ENCODE peak calls at places on chromosomes 3 and 15, in ten cellular contexts. P, H, Z, C, N, M, S, L, V and Q are unnamed samples.

GRCh38 chr15:76340802-76341365 is 4.3 kb downstream of the ISL2 start:
- DNase-seq in P (no peak), H (no peak), Z (no peak), C (no peak), N (no peak), M (peak; percentile 60), S (peak; percentile 27), L (peak; percentile 15), V (no peak), Q (no peak)

GRCh38 chr3:60803812-60804211 is 447.4 kb downstream of the FHIT start:
- DNase-seq in P (no peak), H (no peak), Z (no peak), C (no peak), N (peak; percentile 10), M (no peak), S (no peak), L (no peak), V (no peak), Q (no peak)

GRCh38 chr3:151864423-151865101 is 8.9 kb upstream of the SUCNR1 start:
- DNase-seq in P (no peak), H (no peak), Z (peak; percentile 30), C (peak; percentile 85), N (peak; percentile 41), M (no peak), S (no peak), L (peak; percentile 93), V (peak; percentile 35), Q (no peak)

GRCh38 chr15:83734487-83734886 is 80.6 kb downstream of the ADAMTSL3 start:
- DNase-seq in P (no peak), H (no peak), Z (no peak), C (no peak), N (no peak), M (peak; percentile 24), S (no peak), L (peak; percentile 18), V (no peak), Q (no peak)

GRCh38 chr3:67719333-67719732 is 64.9 kb upstream of the SUCLG2 start:
- DNase-seq in P (no peak), H (no peak), Z (no peak), C (peak; percentile 51), N (no peak), M (no peak), S (no peak), L (peak; percentile 91), V (peak; percentile 15), Q (no peak)

GRCh38 chr15:71627604-71628003 is 182.8 kb upstream of the NR2E3 start:
- DNase-seq in P (no peak), H (no peak), Z (no peak), C (no peak), N (no peak), M (no peak), S (no peak), L (no peak), V (no peak), Q (no peak)

GRCh38 chr15:98844261-98844660 is 163.3 kb downstream of the PGPEP1L start:
- DNase-seq in P (no peak), H (no peak), Z (no peak), C (no peak), N (no peak), M (no peak), S (no peak), L (no peak), V (no peak), Q (no peak)

GRCh38 chr15:70121656-70122297 is 24.1 kb upstream of the TLE3 start:
- DNase-seq in P (no peak), H (peak; percentile 79), Z (peak; percentile 49), C (peak; percentile 80), N (peak; percentile 82), M (peak; percentile 34), S (no peak), L (peak; percentile 49), V (peak; percentile 47), Q (no peak)

GRCh38 chr15:60563066-60563465 is 84.1 kb upstream of the ICE2 start:
- DNase-seq in P (no peak), H (no peak), Z (no peak), C (no peak), N (no peak), M (peak; percentile 15), S (no peak), L (no peak), V (no peak), Q (no peak)

GRCh38 chr15:66789029-66790025 is 87.3 kb downstream of the SMAD6 start:
- DNase-seq in P (no peak), H (peak; percentile 34), Z (peak; percentile 53), C (peak; percentile 81), N (peak; percentile 79), M (peak; percentile 65), S (no peak), L (peak; percentile 66), V (peak; percentile 59), Q (no peak)

GRCh38 chr3:111859974-111860859 is 1.2 kb downstream of the PHLDB2 start:
- DNase-seq in P (peak; percentile 26), H (peak; percentile 92), Z (peak; percentile 86), C (peak; percentile 87), N (peak; percentile 82), M (peak; percentile 81), S (peak; percentile 23), L (peak; percentile 94), V (peak; percentile 65), Q (peak; percentile 33)

GRCh38 chr3:39191103-39191502 is 1.3 kb downstream of the XIRP1 start:
- DNase-seq in P (no peak), H (no peak), Z (no peak), C (no peak), N (no peak), M (no peak), S (no peak), L (no peak), V (no peak), Q (no peak)

GRCh38 chr3:123028233-123028828 is 768 bp upstream of the SEMA5B start:
- DNase-seq in P (no peak), H (peak; percentile 68), Z (peak; percentile 78), C (peak; percentile 72), N (peak; percentile 74), M (peak; percentile 25), S (no peak), L (peak; percentile 81), V (peak; percentile 12), Q (no peak)

GRCh38 chr3:119723022-119723421 is 20.2 kb downstream of the CFAP91 start:
- DNase-seq in P (no peak), H (no peak), Z (no peak), C (no peak), N (no peak), M (no peak), S (no peak), L (no peak), V (no peak), Q (no peak)

GRCh38 chr3:72015463-72015862 is 230.5 kb upstream of the PROK2 start:
- DNase-seq in P (no peak), H (no peak), Z (no peak), C (no peak), N (no peak), M (no peak), S (no peak), L (no peak), V (no peak), Q (no peak)

GRCh38 chr3:52971895-52972294 is 74.0 kb downstream of the SFMBT1 start:
- DNase-seq in P (no peak), H (no peak), Z (no peak), C (no peak), N (no peak), M (no peak), S (no peak), L (no peak), V (no peak), Q (no peak)

GRCh38 chr3:176513604-176514003 is 683.7 kb downstream of the TBL1XR1 start:
- DNase-seq in P (no peak), H (no peak), Z (no peak), C (no peak), N (no peak), M (no peak), S (no peak), L (no peak), V (no peak), Q (no peak)

GRCh38 chr3:119294889-119295769 is 946 bp downstream of the ARHGAP31 start:
- DNase-seq in P (peak; percentile 39), H (peak; percentile 67), Z (peak; percentile 60), C (peak; percentile 37), N (no peak), M (peak; percentile 55), S (peak; percentile 41), L (peak; percentile 62), V (no peak), Q (no peak)

GRCh38 chr3:155391104-155391503 is 97.6 kb upstream of the STRIT1 start:
- DNase-seq in P (no peak), H (no peak), Z (no peak), C (peak; percentile 25), N (peak; percentile 78), M (no peak), S (no peak), L (no peak), V (no peak), Q (no peak)

GRCh38 chr3:53182759-53183355 is 21.8 kb downstream of the PRKCD start:
- DNase-seq in P (no peak), H (no peak), Z (no peak), C (no peak), N (no peak), M (no peak), S (no peak), L (no peak), V (no peak), Q (no peak)

GRCh38 chr3:39126532-39127071 is 19.1 kb downstream of the TTC21A start:
- DNase-seq in P (no peak), H (no peak), Z (no peak), C (peak; percentile 65), N (no peak), M (peak; percentile 73), S (no peak), L (peak; percentile 68), V (peak; percentile 33), Q (no peak)

GRCh38 chr3:64859625-64860590 is 172.1 kb upstream of the ADAMTS9 start:
- DNase-seq in P (no peak), H (no peak), Z (peak; percentile 56), C (peak; percentile 5), N (no peak), M (no peak), S (no peak), L (no peak), V (no peak), Q (no peak)

GRCh38 chr15:34064443-34064842 is 25.4 kb upstream of the AVEN start:
- DNase-seq in P (no peak), H (no peak), Z (no peak), C (no peak), N (no peak), M (no peak), S (no peak), L (no peak), V (no peak), Q (no peak)

GRCh38 chr3:71673486-71673885 is 51.7 kb downstream of the EIF4E3 start:
- DNase-seq in P (no peak), H (no peak), Z (no peak), C (peak; percentile 55), N (no peak), M (no peak), S (no peak), L (no peak), V (no peak), Q (no peak)

GRCh38 chr15:62676891-62677290 is 365.7 kb upstream of the TPM1 start:
- DNase-seq in P (no peak), H (no peak), Z (no peak), C (no peak), N (no peak), M (no peak), S (no peak), L (no peak), V (no peak), Q (no peak)

GRCh38 chr3:57006949-57007419 is 53.5 kb upstream of the SPATA12 start:
- DNase-seq in P (no peak), H (no peak), Z (no peak), C (peak; percentile 34), N (no peak), M (peak; percentile 46), S (no peak), L (peak; percentile 62), V (no peak), Q (no peak)

GRCh38 chr3:11530153-11530721 is 113.5 kb downstream of the VGLL4 start:
- DNase-seq in P (no peak), H (peak; percentile 82), Z (no peak), C (peak; percentile 98), N (peak; percentile 88), M (no peak), S (no peak), L (peak; percentile 79), V (no peak), Q (no peak)

GRCh38 chr3:194792368-194792767 is 106.7 kb downstream of the FAM43A start:
- DNase-seq in P (no peak), H (no peak), Z (no peak), C (no peak), N (no peak), M (no peak), S (no peak), L (no peak), V (no peak), Q (no peak)